ENCODE peak calls at places on chromosomes 1 and 21, in seven cellular contexts. One of them, this sample, is unnamed. For H3K4me1, the result is how much of the 10 kb centered on the place peaks cover.

GRCh38 chr1:29280780-29281131 is 44.4 kb downstream of the PTPRU start:
- DNase-seq in foreskin keratinocyte: peak
- DNase-seq in cardiac muscle cell: no peak
- DNase-seq in keratinocyte: peak
- DNase-seq in IMR-90: peak
- DNase-seq in Karpas-422: no peak
- DNase-seq in mesenchymal stem cell: no peak
- DNase-seq in this sample: peak

GRCh38 chr1:200038987-200039848 is 11.7 kb downstream of the NR5A2 start:
- DNase-seq in foreskin keratinocyte: peak
- DNase-seq in cardiac muscle cell: peak
- DNase-seq in IMR-90: no peak
- DNase-seq in mesenchymal stem cell: peak
- DNase-seq in Karpas-422: no peak
- DNase-seq in keratinocyte: no peak
- DNase-seq in this sample: peak

GRCh38 chr1:29398431-29398830 is 162.1 kb downstream of the PTPRU start:
- DNase-seq in foreskin keratinocyte: peak
- DNase-seq in mesenchymal stem cell: no peak
- DNase-seq in IMR-90: no peak
- DNase-seq in keratinocyte: no peak
- DNase-seq in cardiac muscle cell: no peak
- DNase-seq in Karpas-422: no peak
- DNase-seq in this sample: no peak

GRCh38 chr1:65445837-65446236 is 25.4 kb downstream of the LEPR start:
- DNase-seq in cardiac muscle cell: no peak
- DNase-seq in keratinocyte: no peak
- DNase-seq in IMR-90: no peak
- DNase-seq in mesenchymal stem cell: no peak
- DNase-seq in foreskin keratinocyte: no peak
- DNase-seq in Karpas-422: no peak
- DNase-seq in this sample: no peak

GRCh38 chr1:244050835-244051444 is at the start of gene ZBTB18:
- DNase-seq in keratinocyte: no peak
- DNase-seq in mesenchymal stem cell: peak
- DNase-seq in IMR-90: peak
- DNase-seq in Karpas-422: no peak
- DNase-seq in foreskin keratinocyte: no peak
- DNase-seq in cardiac muscle cell: no peak
- DNase-seq in this sample: peak

GRCh38 chr21:35150562-35151226 is 101.6 kb upstream of the RUNX1 start:
- DNase-seq in keratinocyte: no peak
- DNase-seq in IMR-90: peak
- DNase-seq in cardiac muscle cell: no peak
- DNase-seq in Karpas-422: no peak
- DNase-seq in mesenchymal stem cell: peak
- DNase-seq in foreskin keratinocyte: peak
- DNase-seq in this sample: no peak

GRCh38 chr1:222329493-222330045 is 218.3 kb downstream of the HHIPL2 start:
- DNase-seq in mesenchymal stem cell: no peak
- DNase-seq in foreskin keratinocyte: no peak
- DNase-seq in cardiac muscle cell: no peak
- DNase-seq in keratinocyte: no peak
- DNase-seq in IMR-90: no peak
- DNase-seq in Karpas-422: no peak
- DNase-seq in this sample: no peak

GRCh38 chr1:116415699-116416533 is 42.9 kb downstream of the ATP1A1 start:
- DNase-seq in foreskin keratinocyte: no peak
- DNase-seq in mesenchymal stem cell: no peak
- DNase-seq in Karpas-422: peak
- DNase-seq in cardiac muscle cell: peak
- DNase-seq in IMR-90: peak
- DNase-seq in keratinocyte: no peak
- DNase-seq in this sample: peak

GRCh38 chr1:48221122-48221521 is 1.4 kb upstream of the SLC5A9 start:
- DNase-seq in foreskin keratinocyte: no peak
- DNase-seq in IMR-90: no peak
- DNase-seq in cardiac muscle cell: no peak
- DNase-seq in keratinocyte: no peak
- DNase-seq in Karpas-422: no peak
- DNase-seq in mesenchymal stem cell: no peak
- DNase-seq in this sample: no peak

GRCh38 chr1:17289756-17290155 is 18.2 kb upstream of the PADI4 start:
- DNase-seq in Karpas-422: no peak
- DNase-seq in IMR-90: peak
- DNase-seq in cardiac muscle cell: no peak
- DNase-seq in keratinocyte: no peak
- DNase-seq in foreskin keratinocyte: peak
- DNase-seq in mesenchymal stem cell: peak
- DNase-seq in this sample: no peak

GRCh38 chr1:181150842-181151241 is 62.3 kb downstream of the IER5 start:
- DNase-seq in foreskin keratinocyte: no peak
- DNase-seq in mesenchymal stem cell: no peak
- DNase-seq in cardiac muscle cell: no peak
- DNase-seq in keratinocyte: no peak
- DNase-seq in Karpas-422: no peak
- DNase-seq in IMR-90: no peak
- DNase-seq in this sample: no peak

GRCh38 chr1:181153634-181153961 is 65.1 kb downstream of the IER5 start:
- DNase-seq in cardiac muscle cell: no peak
- DNase-seq in keratinocyte: no peak
- DNase-seq in Karpas-422: no peak
- DNase-seq in IMR-90: no peak
- DNase-seq in foreskin keratinocyte: no peak
- DNase-seq in mesenchymal stem cell: no peak
- DNase-seq in this sample: no peak

GRCh38 chr1:181155339-181155738 is 66.8 kb downstream of the IER5 start:
- DNase-seq in cardiac muscle cell: no peak
- DNase-seq in foreskin keratinocyte: no peak
- DNase-seq in IMR-90: peak
- DNase-seq in Karpas-422: no peak
- DNase-seq in mesenchymal stem cell: no peak
- DNase-seq in keratinocyte: no peak
- DNase-seq in this sample: no peak

GRCh38 chr1:181151378-181152326 is 63.2 kb downstream of the IER5 start:
- DNase-seq in foreskin keratinocyte: no peak
- DNase-seq in keratinocyte: no peak
- DNase-seq in Karpas-422: no peak
- DNase-seq in cardiac muscle cell: no peak
- DNase-seq in IMR-90: peak
- DNase-seq in mesenchymal stem cell: peak
- DNase-seq in this sample: no peak

GRCh38 chr1:181152892-181153633 is 64.6 kb downstream of the IER5 start:
- DNase-seq in mesenchymal stem cell: peak
- DNase-seq in IMR-90: peak
- DNase-seq in Karpas-422: peak
- DNase-seq in cardiac muscle cell: peak
- DNase-seq in foreskin keratinocyte: no peak
- DNase-seq in keratinocyte: no peak
- DNase-seq in this sample: peak
- H3K27ac ChIP-seq in mesenchymal stem cell: no peak
- H3K27ac ChIP-seq in IMR-90: peak
- H3K27ac ChIP-seq in Karpas-422: no peak
- H3K27ac ChIP-seq in cardiac muscle cell: peak
- H3K27ac ChIP-seq in foreskin keratinocyte: no peak
- H3K27ac ChIP-seq in keratinocyte: no peak
- H3K27ac ChIP-seq in this sample: no peak

DNA sequence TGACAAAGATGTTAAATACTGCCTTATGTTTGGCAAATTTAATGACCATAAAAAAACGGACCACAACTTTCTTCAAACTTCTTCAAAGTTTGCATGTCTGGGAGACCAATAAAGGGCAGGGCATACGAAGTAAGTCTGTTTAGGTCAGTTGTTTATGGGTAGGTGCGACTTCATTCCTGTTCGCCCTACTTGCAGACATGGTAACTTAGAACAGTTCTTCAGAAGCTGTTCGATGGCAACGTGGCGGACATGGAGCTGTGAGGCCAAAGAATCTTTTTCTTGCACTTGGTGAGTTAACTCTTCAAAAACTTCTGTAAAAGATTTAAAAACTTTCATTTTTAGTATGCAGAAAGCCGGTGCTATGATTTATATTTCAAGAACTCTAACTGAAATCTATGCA is 25.9 kb downstream of the C21orf91 start:
- DNase-seq in Karpas-422: no peak
- DNase-seq in cardiac muscle cell: no peak
- DNase-seq in foreskin keratinocyte: no peak
- DNase-seq in IMR-90: no peak
- DNase-seq in keratinocyte: no peak
- DNase-seq in mesenchymal stem cell: no peak
- DNase-seq in this sample: no peak
- H3K4me1 ChIP-seq in Karpas-422: half or more
- H3K4me1 ChIP-seq in cardiac muscle cell: under half
- H3K4me1 ChIP-seq in foreskin keratinocyte: under half
- H3K4me1 ChIP-seq in IMR-90: under half
- H3K4me1 ChIP-seq in keratinocyte: under half
- H3K4me1 ChIP-seq in mesenchymal stem cell: under half
- H3K4me1 ChIP-seq in this sample: under half

GRCh38 chr1:55580845-55581332 is 365.7 kb upstream of the USP24 start:
- DNase-seq in Karpas-422: no peak
- DNase-seq in mesenchymal stem cell: peak
- DNase-seq in cardiac muscle cell: no peak
- DNase-seq in foreskin keratinocyte: peak
- DNase-seq in keratinocyte: peak
- DNase-seq in IMR-90: peak
- DNase-seq in this sample: peak
- H3K27ac ChIP-seq in Karpas-422: no peak
- H3K27ac ChIP-seq in mesenchymal stem cell: no peak
- H3K27ac ChIP-seq in cardiac muscle cell: no peak
- H3K27ac ChIP-seq in foreskin keratinocyte: peak
- H3K27ac ChIP-seq in keratinocyte: peak
- H3K27ac ChIP-seq in IMR-90: peak
- H3K27ac ChIP-seq in this sample: no peak

DNA sequence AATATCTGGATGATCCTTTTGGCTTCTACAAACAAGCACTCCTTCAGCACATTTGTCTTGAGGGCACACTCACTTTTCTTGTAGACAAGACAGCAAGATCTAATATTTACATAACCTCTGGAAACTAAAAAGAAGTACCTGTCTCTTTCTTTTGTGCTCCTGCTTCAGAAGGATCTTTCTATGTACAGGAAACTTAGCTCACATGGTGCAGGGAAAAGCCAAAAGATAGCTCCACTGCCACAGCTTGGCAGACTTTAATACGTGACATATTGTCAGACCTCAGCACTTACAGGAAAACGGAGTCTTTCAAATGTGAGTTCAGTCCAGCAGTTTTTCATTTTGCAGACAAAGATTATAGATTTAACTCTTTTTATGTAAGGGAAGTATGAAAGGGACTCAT is 225.5 kb upstream of the SAMSN1 start:
- DNase-seq in foreskin keratinocyte: no peak
- DNase-seq in IMR-90: no peak
- DNase-seq in Karpas-422: no peak
- DNase-seq in cardiac muscle cell: no peak
- DNase-seq in keratinocyte: no peak
- DNase-seq in mesenchymal stem cell: no peak
- DNase-seq in this sample: no peak
- H3K4me1 ChIP-seq in foreskin keratinocyte: under half
- H3K4me1 ChIP-seq in IMR-90: under half
- H3K4me1 ChIP-seq in Karpas-422: under half
- H3K4me1 ChIP-seq in cardiac muscle cell: under half
- H3K4me1 ChIP-seq in keratinocyte: under half
- H3K4me1 ChIP-seq in mesenchymal stem cell: under half
- H3K4me1 ChIP-seq in this sample: under half

GRCh38 chr1:70354332-70355110 is at the start of gene ANKRD13C:
- DNase-seq in cardiac muscle cell: peak
- DNase-seq in keratinocyte: peak
- DNase-seq in foreskin keratinocyte: peak
- DNase-seq in IMR-90: peak
- DNase-seq in mesenchymal stem cell: peak
- DNase-seq in Karpas-422: peak
- DNase-seq in this sample: peak
- H3K27ac ChIP-seq in cardiac muscle cell: peak
- H3K27ac ChIP-seq in keratinocyte: peak
- H3K27ac ChIP-seq in foreskin keratinocyte: peak
- H3K27ac ChIP-seq in IMR-90: peak
- H3K27ac ChIP-seq in mesenchymal stem cell: peak
- H3K27ac ChIP-seq in Karpas-422: peak
- H3K27ac ChIP-seq in this sample: peak

DNA sequence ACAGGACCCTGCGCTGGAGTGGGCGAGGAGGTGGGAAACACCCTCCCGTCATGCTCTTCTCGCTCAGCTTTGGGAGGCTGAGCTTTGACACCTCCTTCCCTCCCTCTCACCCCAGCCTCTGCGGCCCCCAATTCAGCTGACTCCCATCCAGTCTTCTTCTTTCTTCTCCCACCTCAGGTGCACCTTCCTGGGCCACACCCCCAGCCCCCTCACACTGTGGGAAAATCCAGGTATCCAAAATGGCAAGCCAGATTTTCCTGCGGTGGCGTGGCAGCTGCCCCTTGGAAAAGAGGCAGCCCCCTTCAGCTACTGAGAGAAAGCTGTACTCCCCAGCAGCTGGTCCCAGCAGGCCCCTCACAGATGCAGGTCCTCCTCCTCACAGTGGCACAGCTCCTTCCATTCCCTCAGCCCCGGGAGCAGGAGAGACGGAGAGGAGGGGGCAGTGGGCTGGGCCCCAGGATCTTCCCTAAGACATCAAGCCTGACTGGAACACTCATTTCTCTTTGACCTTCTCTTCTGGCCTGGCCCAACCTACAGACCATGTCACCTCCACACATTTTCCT is 61.6 kb downstream of the OPTC start:
- DNase-seq in mesenchymal stem cell: no peak
- DNase-seq in Karpas-422: no peak
- DNase-seq in foreskin keratinocyte: no peak
- DNase-seq in keratinocyte: no peak
- DNase-seq in cardiac muscle cell: no peak
- DNase-seq in IMR-90: no peak
- DNase-seq in this sample: peak
- H3K4me1 ChIP-seq in mesenchymal stem cell: under half
- H3K4me1 ChIP-seq in Karpas-422: under half
- H3K4me1 ChIP-seq in foreskin keratinocyte: under half
- H3K4me1 ChIP-seq in keratinocyte: under half
- H3K4me1 ChIP-seq in cardiac muscle cell: half or more
- H3K4me1 ChIP-seq in IMR-90: under half
- H3K4me1 ChIP-seq in this sample: under half

GRCh38 chr21:31108969-31109368 is 70.7 kb upstream of the KRTAP19-8 start:
- DNase-seq in keratinocyte: no peak
- DNase-seq in mesenchymal stem cell: peak
- DNase-seq in foreskin keratinocyte: peak
- DNase-seq in IMR-90: peak
- DNase-seq in cardiac muscle cell: no peak
- DNase-seq in Karpas-422: peak
- DNase-seq in this sample: no peak

GRCh38 chr21:31103571-31104265 is 65.4 kb upstream of the KRTAP19-8 start:
- DNase-seq in IMR-90: no peak
- DNase-seq in foreskin keratinocyte: no peak
- DNase-seq in cardiac muscle cell: no peak
- DNase-seq in mesenchymal stem cell: peak
- DNase-seq in Karpas-422: no peak
- DNase-seq in keratinocyte: no peak
- DNase-seq in this sample: no peak

GRCh38 chr21:31107871-31108270 is 69.6 kb upstream of the KRTAP19-8 start:
- DNase-seq in keratinocyte: no peak
- DNase-seq in foreskin keratinocyte: no peak
- DNase-seq in IMR-90: no peak
- DNase-seq in cardiac muscle cell: no peak
- DNase-seq in Karpas-422: no peak
- DNase-seq in mesenchymal stem cell: no peak
- DNase-seq in this sample: no peak

GRCh38 chr21:31110430-31110829 is 72.2 kb upstream of the KRTAP19-8 start:
- DNase-seq in keratinocyte: no peak
- DNase-seq in foreskin keratinocyte: no peak
- DNase-seq in Karpas-422: no peak
- DNase-seq in cardiac muscle cell: no peak
- DNase-seq in mesenchymal stem cell: no peak
- DNase-seq in IMR-90: no peak
- DNase-seq in this sample: no peak

GRCh38 chr21:31107151-31107785 is 69.0 kb upstream of the KRTAP19-8 start:
- DNase-seq in mesenchymal stem cell: peak
- DNase-seq in keratinocyte: no peak
- DNase-seq in cardiac muscle cell: no peak
- DNase-seq in IMR-90: peak
- DNase-seq in foreskin keratinocyte: no peak
- DNase-seq in Karpas-422: no peak
- DNase-seq in this sample: no peak
- H3K27ac ChIP-seq in mesenchymal stem cell: no peak
- H3K27ac ChIP-seq in keratinocyte: no peak
- H3K27ac ChIP-seq in cardiac muscle cell: no peak
- H3K27ac ChIP-seq in IMR-90: peak
- H3K27ac ChIP-seq in foreskin keratinocyte: no peak
- H3K27ac ChIP-seq in Karpas-422: no peak
- H3K27ac ChIP-seq in this sample: no peak

This sample was measured in endodermal cell.